ENCODE peak calls at places on chromosomes 5 and 9, in five cellular contexts. C is mesendoderm, S is Ammon's horn, L is cardiac fibroblast, X is IMR-90. B is an unnamed sample.

GRCh38 chr5:101897914-101898313 is 398.2 kb downstream of the SLCO4C1 start:
- DNase-seq in L (no peak), C (peak), X (no peak), S (no peak), B (no peak)

GRCh38 chr9:105205787-105206511 is 38.5 kb upstream of the SLC44A1 start:
- DNase-seq in C (no peak), X (peak), L (peak), S (peak), B (no peak)

GRCh38 chr9:3125602-3126392 is 281.9 kb upstream of the PUM3 start:
- DNase-seq in X (no peak), L (no peak), C (no peak), S (no peak), B (no peak)

GRCh38 chr5:167049043-167049663 is 1242.3 kb upstream of the WWC1 start:
- DNase-seq in X (no peak), L (peak), S (peak), C (peak), B (no peak)

GRCh38 chr5:98205691-98206461 is 567.6 kb upstream of the RGMB start:
- DNase-seq in S (peak), L (peak), C (peak), X (peak), B (no peak)

GRCh38 chr9:6739218-6739617 is 18.6 kb upstream of the KDM4C start:
- DNase-seq in L (peak), S (no peak), C (peak), X (peak), B (no peak)

GRCh38 chr5:127536687-127537086 is 19.2 kb downstream of the PRRC1 start:
- DNase-seq in X (peak), C (peak), S (no peak), L (peak), B (no peak)

GRCh38 chr9:5326893-5327548 is 12.7 kb downstream of the RLN1 start:
- DNase-seq in X (peak), C (peak), L (no peak), S (no peak), B (no peak)

GRCh38 chr5:61167382-61167781 is 5.1 kb upstream of the SMIM15 start:
- DNase-seq in C (peak), S (peak), X (peak), L (peak), B (no peak)

GRCh38 chr5:78553578-78553977 is 95.0 kb downstream of the LHFPL2 start:
- DNase-seq in L (no peak), S (no peak), X (no peak), C (no peak), B (no peak)

GRCh38 chr9:106019702-106020101 is 325.4 kb downstream of the TMEM38B start:
- DNase-seq in X (no peak), L (no peak), C (no peak), S (no peak), B (no peak)

GRCh38 chr5:161271816-161272215 is 274.7 kb downstream of the GABRB2 start:
- DNase-seq in L (no peak), X (no peak), S (no peak), C (peak), B (no peak)

GRCh38 chr9:100377015-100377414 is 24.3 kb upstream of the TEX10 start:
- DNase-seq in S (no peak), C (no peak), X (peak), L (no peak), B (no peak)

GRCh38 chr5:51373880-51374523 is 9.2 kb upstream of the ISL1 start:
- DNase-seq in S (no peak), L (no peak), C (no peak), X (no peak), B (no peak)

GRCh38 chr9:76562511-76562911 is 103.5 kb downstream of the GCNT1 start:
- DNase-seq in C (no peak), S (peak), X (peak), L (peak), B (no peak)

GRCh38 chr5:23208959-23209431 is 298.4 kb upstream of the PRDM9 start:
- DNase-seq in L (peak), X (peak), C (peak), S (peak), B (no peak)

GRCh38 chr5:6900828-6901227 is 187.6 kb downstream of the TENT4A start:
- DNase-seq in S (no peak), C (no peak), X (no peak), L (no peak), B (no peak)

GRCh38 chr5:124061663-124062062 is 549.7 kb downstream of the CSNK1G3 start:
- DNase-seq in L (peak), S (no peak), X (peak), C (no peak), B (no peak)

GRCh38 chr5:9126490-9126889 is 419.4 kb downstream of the SEMA5A start:
- DNase-seq in L (no peak), C (no peak), S (no peak), X (no peak), B (no peak)